ENCODE peak calls at places on chromosome 10, in six cellular contexts. Z is PC-3, X is hepatocyte, D is GM23338, T is SK-N-SH, F is HCT116. L is an unnamed sample.

GRCh38 chr10:96974348-96974747 is 142.2 kb downstream of the LCOR start:
- DNase-seq in Z (no peak), T (peak), D (no peak), F (no peak), X (no peak), L (peak)

GRCh38 chr10:63268139-63268797 is 135.1 kb downstream of the NRBF2 start:
- DNase-seq in Z (no peak), D (peak), X (peak), F (no peak), T (no peak), L (peak)

GRCh38 chr10:91088300-91089140 is 131.9 kb upstream of the PCGF5 start:
- DNase-seq in D (peak), F (peak), Z (peak), X (no peak), T (no peak), L (peak)

GRCh38 chr10:1134156-1134555 is 78.0 kb downstream of the WDR37 start:
- DNase-seq in Z (no peak), T (no peak), X (no peak), D (no peak), F (no peak), L (no peak)

GRCh38 chr10:44153901-44154670 is 230.8 kb downstream of the CXCL12 start:
- DNase-seq in T (no peak), D (no peak), F (no peak), Z (no peak), X (no peak), L (peak)

GRCh38 chr10:74826142-74827044 is at the start of gene KAT6B:
- DNase-seq in X (peak), Z (peak), D (peak), F (peak), T (peak), L (peak)

GRCh38 chr10:131983780-131984179 is 2.1 kb upstream of the BNIP3 start:
- DNase-seq in X (peak), T (no peak), F (no peak), Z (peak), D (no peak), L (peak)

GRCh38 chr10:133456041-133456951 is 2.6 kb downstream of the SCART1 start:
- DNase-seq in X (no peak), Z (no peak), F (no peak), T (no peak), D (no peak), L (no peak)

GRCh38 chr10:22681783-22682183 is 32.6 kb downstream of the PIP4K2A start:
- DNase-seq in Z (peak), X (peak), D (no peak), F (peak), T (no peak), L (peak)

GRCh38 chr10:18949391-18949790 is 99.2 kb upstream of the MALRD1 start:
- DNase-seq in T (no peak), D (no peak), X (no peak), F (no peak), Z (no peak), L (no peak)

GRCh38 chr10:10589540-10589939 is 428.1 kb upstream of the CELF2 start:
- DNase-seq in X (peak), D (no peak), Z (peak), T (no peak), F (no peak), L (peak)

GRCh38 chr10:100800931-100801330 is 55.5 kb downstream of the PAX2 start:
- DNase-seq in F (no peak), X (no peak), D (no peak), Z (no peak), T (no peak), L (no peak)

GRCh38 chr10:61990761-61991135 is 89.2 kb downstream of the ARID5B start:
- DNase-seq in D (no peak), F (no peak), Z (no peak), T (no peak), X (no peak), L (peak)

GRCh38 chr10:30857803-30858202 is 173.9 kb downstream of the ZNF438 start:
- DNase-seq in Z (no peak), D (no peak), T (no peak), X (peak), F (no peak), L (peak)

GRCh38 chr10:120422459-120422858 is 34.6 kb upstream of the PLPP4 start:
- DNase-seq in Z (peak), X (peak), T (no peak), F (no peak), D (no peak), L (peak)

GRCh38 chr10:50929670-50930069 is 44.2 kb upstream of the A1CF start:
- DNase-seq in X (no peak), D (no peak), F (no peak), T (no peak), Z (peak), L (peak)

GRCh38 chr10:77689339-77689738 is 51.7 kb upstream of the KCNMA1 start:
- DNase-seq in D (no peak), X (no peak), Z (no peak), T (no peak), F (no peak), L (no peak)

GRCh38 chr10:122990278-122990677 is 10.1 kb downstream of the PSTK start:
- DNase-seq in X (no peak), D (no peak), F (no peak), T (no peak), Z (no peak), L (peak)

GRCh38 chr10:35355971-35356724 is 19.8 kb downstream of the CCNY start:
- DNase-seq in Z (no peak), X (no peak), D (no peak), F (no peak), T (no peak), L (peak)

DNA sequence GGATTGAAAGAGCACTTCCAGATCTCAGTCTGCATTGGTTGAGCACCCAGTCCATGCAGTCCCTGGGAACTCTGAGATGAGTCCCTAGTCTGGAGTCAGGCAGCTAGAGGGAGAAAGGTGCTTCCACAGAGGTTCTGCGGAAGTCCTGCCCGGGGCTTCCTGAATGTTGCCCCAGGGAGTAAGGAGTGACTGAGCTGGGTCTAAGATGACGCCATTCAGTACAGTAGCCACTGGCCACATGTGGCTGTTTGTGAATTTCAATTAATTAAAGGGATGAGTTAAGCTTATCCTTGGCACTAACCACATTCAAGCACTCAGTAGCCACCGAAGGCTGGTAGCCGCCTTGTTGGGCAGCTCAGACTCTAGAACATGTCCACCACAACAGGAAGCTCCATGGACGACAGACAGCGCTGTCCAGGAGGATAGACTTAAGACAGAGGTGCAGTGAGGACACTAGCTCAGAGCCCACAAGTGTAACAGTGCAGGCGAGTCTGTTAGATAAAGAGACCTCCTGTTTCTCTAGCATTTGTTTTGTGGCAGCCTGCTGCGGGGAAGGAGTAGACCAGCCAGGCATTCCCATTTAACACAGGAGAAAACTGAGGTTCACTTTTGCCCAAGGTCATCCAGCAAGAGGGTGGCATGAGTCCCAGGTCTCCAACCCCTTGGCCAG is 101.6 kb upstream of the PPIF start:
- DNase-seq in F (no peak), T (no peak), X (no peak), D (no peak), Z (no peak), L (peak)
- TF ChIP-seq EZH2phosphoT487 in F (no peak), T (no peak), X (no peak), D (no peak), Z (no peak), L (no peak)

GRCh38 chr10:105241254-105241653 is 600.2 kb downstream of the SORCS3 start:
- DNase-seq in T (no peak), X (no peak), Z (no peak), D (no peak), F (no peak), L (no peak)

GRCh38 chr10:105237685-105238084 is 596.6 kb downstream of the SORCS3 start:
- DNase-seq in Z (no peak), D (no peak), X (no peak), F (no peak), T (no peak), L (no peak)

GRCh38 chr10:105243381-105243780 is 602.3 kb downstream of the SORCS3 start:
- DNase-seq in T (no peak), X (no peak), F (no peak), D (no peak), Z (no peak), L (no peak)

GRCh38 chr10:105243825-105244224 is 602.7 kb downstream of the SORCS3 start:
- DNase-seq in D (no peak), X (no peak), Z (no peak), T (no peak), F (no peak), L (no peak)

DNA sequence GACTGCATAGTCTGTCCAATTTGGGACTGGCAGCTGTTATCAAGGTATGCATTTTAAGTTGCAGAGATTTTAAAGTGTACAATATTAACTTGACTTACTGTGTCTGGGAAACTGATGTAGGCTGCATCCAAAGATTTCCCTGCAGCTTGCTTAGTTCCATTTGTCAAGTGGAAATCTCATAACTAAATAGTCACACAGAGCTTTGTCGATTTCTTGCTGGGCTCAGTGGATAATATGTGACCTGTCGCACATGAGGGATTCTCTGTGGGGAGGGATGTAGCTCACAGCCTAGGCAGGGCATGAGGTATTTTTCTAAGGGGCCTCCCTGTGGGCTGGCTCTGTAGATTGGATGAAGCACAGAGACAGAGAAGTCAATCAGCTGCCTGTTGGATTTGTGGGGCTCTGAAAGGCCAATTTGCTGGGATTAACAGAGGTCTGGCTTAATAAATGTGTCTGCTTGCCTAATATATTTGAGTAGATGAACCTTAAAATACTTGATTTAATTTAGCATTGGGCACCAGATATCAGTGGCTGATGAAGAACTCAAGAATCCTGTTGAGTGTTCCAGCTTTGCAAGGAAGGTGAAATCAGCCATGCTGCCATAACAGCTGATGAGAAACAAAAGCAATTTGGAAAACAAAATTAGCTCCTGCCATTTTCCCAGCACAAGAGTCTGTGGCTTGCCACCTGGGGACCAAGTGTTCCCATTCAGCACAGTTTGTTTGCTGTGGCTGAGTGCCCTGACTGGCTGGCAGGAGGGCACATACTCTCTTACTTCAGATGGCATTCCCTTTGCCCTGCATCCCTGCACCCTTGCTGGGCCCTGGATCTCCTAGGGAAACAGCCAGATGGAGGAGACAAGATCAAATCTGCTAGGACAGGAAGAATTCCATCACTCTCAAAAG is 598.5 kb downstream of the SORCS3 start:
- DNase-seq in T (no peak), D (no peak), Z (no peak), F (no peak), X (no peak), L (no peak)
- TF ChIP-seq EZH2phosphoT487 in T (no peak), D (no peak), Z (no peak), F (no peak), X (no peak), L (no peak)

GRCh38 chr10:37839243-37839642 is 18.2 kb downstream of the ZNF248 start:
- DNase-seq in X (no peak), T (no peak), F (no peak), Z (no peak), D (no peak), L (no peak)
- TF ChIP-seq EZH2phosphoT487 in X (no peak), T (no peak), F (no peak), Z (no peak), D (no peak), L (no peak)

GRCh38 chr10:86103391-86104101 is 263.0 kb downstream of the GRID1 start:
- DNase-seq in Z (no peak), X (no peak), D (peak), F (no peak), T (no peak), L (no peak)

GRCh38 chr10:86102031-86102430 is 264.6 kb downstream of the GRID1 start:
- DNase-seq in Z (no peak), D (no peak), F (no peak), X (no peak), T (no peak), L (no peak)

GRCh38 chr10:86102446-86102845 is 264.1 kb downstream of the GRID1 start:
- DNase-seq in F (no peak), T (peak), X (no peak), D (no peak), Z (no peak), L (no peak)

GRCh38 chr10:86099542-86100334 is 266.9 kb downstream of the GRID1 start:
- DNase-seq in Z (no peak), T (no peak), X (no peak), F (no peak), D (no peak), L (no peak)

DNA sequence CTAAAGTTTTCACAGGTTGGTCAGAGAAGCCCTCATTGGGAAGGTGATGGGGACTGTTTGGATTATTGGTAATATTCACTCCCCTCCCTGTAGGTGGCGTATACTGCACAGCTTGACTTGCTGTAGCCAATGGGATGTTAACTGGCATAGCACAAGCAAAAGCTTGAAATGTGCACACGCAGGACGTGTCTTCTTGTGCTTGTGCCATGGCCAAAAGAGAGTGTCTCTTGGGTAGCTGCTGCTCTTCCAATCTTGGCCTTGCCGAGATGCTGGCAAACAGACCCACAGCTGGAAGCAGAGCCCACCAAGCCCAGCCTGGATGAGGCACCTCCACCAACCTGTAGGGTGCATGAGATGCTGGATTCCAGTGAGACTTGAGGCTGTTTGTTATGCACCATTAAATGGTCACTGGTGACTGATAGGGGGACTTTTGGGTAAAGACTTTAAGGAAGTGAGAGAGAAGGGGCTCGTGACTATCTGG is 266.0 kb downstream of the GRID1 start:
- DNase-seq in D (peak), F (peak), X (peak), Z (peak), T (peak), L (peak)
- TF ChIP-seq EZH2phosphoT487 in D (no peak), F (no peak), X (no peak), Z (no peak), T (no peak), L (no peak)

DNA sequence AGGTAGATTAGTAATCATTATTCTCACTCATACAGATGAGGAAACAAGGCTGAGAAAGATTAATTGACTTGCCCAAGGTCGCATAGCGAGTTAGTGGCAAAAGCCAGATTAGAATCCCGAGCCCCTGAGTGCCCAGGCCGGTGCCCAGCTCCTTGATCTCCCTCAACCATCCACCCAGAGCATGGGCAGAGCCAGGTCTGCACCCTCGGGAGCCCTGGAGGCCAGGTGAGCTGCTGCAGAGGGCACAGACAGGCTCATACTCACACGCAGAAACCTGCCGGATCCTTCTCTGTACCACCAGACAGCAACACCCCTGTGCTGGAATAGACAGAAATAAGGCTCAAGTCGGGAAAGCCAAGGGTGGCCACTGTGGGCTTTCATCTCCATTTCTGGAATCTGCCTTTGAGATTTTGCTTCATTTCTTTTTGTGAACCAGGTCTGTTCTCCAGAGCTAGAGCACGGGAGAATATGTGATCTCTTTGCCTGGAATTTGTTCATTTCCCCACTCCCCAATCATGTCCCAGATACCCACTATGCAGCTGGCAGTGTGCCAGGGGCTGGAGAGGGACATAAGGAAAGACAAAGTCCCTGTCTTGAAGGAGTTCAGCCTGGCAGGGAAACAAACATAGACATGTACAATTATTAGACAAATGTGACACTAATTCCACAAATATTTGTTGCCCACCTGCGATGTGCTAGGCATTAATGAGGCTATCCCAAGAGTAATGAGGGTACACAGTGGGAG is 5.5 kb downstream of the AFAP1L2 start:
- DNase-seq in X (no peak), D (no peak), Z (no peak), F (no peak), T (no peak), L (no peak)
- TF ChIP-seq EZH2phosphoT487 in X (no peak), D (no peak), Z (no peak), F (no peak), T (no peak), L (no peak)

DNA sequence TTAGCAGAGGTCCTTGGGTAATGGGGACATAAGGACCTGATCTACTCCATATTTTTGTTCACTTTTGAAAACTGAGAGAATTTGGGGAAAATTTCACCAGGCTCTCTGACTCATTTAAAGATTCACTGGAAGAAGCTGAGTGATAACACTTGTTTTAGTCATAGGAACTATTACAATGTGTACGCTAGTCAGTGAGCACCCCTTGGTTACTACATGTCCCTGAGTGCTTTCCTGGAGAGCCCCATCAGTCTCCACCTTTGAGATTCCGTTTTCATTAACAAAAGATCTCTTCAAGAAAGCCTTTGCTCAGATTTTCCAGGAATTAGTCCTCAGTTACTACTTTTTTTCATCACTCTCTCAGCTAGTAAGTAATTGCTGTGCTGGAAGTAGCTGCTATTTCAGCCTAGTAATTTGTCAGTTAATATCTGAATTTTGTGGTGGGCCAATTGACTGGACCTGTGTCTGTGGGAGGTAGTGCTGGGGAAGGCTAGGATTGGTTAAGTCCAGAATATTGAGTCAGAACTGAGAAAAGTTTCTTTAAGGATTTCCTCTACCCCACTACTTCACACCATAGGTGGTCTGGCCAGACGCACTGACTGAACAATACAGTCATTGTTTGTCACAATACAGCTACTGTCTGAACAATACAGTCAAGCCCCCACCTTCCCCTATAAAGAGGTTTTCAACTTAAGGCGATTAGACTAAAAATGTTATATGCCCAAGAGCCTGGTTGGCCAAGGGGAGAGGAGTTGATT is 235.0 kb downstream of the CCDC7 start:
- DNase-seq in D (no peak), Z (no peak), X (no peak), T (no peak), F (peak), L (peak)
- TF ChIP-seq EZH2phosphoT487 in D (no peak), Z (no peak), X (no peak), T (no peak), F (no peak), L (no peak)

GRCh38 chr10:79359816-79360498 is 12.7 kb downstream of the PPIF start:
- DNase-seq in T (no peak), D (no peak), X (no peak), F (no peak), Z (no peak), L (no peak)

GRCh38 chr10:79357180-79357579 is 9.9 kb downstream of the PPIF start:
- DNase-seq in D (no peak), Z (peak), F (no peak), X (no peak), T (no peak), L (no peak)

GRCh38 chr10:79356104-79356503 is 8.8 kb downstream of the PPIF start:
- DNase-seq in Z (no peak), F (no peak), T (no peak), X (no peak), D (no peak), L (no peak)

GRCh38 chr10:79360499-79361342 is 13.5 kb downstream of the PPIF start:
- DNase-seq in F (no peak), T (no peak), Z (no peak), X (no peak), D (no peak), L (no peak)

DNA sequence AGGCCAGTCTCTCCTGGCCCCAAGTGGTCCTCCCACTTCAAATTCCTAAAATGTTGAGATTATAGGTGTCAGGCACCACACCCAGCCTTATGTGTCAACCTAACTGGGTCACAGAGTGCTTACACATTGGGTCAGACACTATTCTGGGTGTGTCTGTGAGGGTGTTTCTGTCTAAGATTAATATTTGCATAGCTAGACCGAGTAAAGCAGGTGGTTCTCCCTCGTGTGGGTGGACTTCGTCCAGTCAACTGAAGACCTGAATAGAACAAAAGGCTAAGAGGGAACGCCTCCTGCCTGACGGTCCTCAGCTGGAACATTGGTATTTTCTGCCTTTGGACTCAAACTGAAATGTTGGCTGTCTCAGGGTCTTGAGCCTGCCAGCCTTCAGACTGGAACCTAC is 11.5 kb downstream of the PPIF start:
- DNase-seq in X (peak), Z (peak), T (no peak), F (no peak), D (no peak), L (no peak)
- TF ChIP-seq EZH2phosphoT487 in X (no peak), Z (no peak), T (no peak), F (no peak), D (no peak), L (no peak)

L was measured in GM23248.